ENCODE peak calls at places on chromosome 19, in five cellular contexts. One of them, this sample, is unnamed.

GRCh38 chr19:31346184-31346583 is 3.1 kb downstream of the TSHZ3 start:
- DNase-seq in NB4: no peak
- DNase-seq in lung: no peak
- DNase-seq in tibial artery: no peak
- DNase-seq in neural progenitor cell: no peak
- DNase-seq in this sample: no peak

GRCh38 chr19:2015611-2015950 is at the start of gene BTBD2:
- DNase-seq in tibial artery: peak
- DNase-seq in neural progenitor cell: no peak
- DNase-seq in lung: peak
- DNase-seq in NB4: peak
- DNase-seq in this sample: peak

GRCh38 chr19:54430306-54431254 is 15.3 kb downstream of the TTYH1 start:
- DNase-seq in NB4: peak
- DNase-seq in tibial artery: no peak
- DNase-seq in neural progenitor cell: peak
- DNase-seq in lung: no peak
- DNase-seq in this sample: no peak

GRCh38 chr19:33208371-33208770 is 14.2 kb downstream of the LRP3 start:
- DNase-seq in NB4: no peak
- DNase-seq in tibial artery: no peak
- DNase-seq in neural progenitor cell: no peak
- DNase-seq in lung: no peak
- DNase-seq in this sample: no peak

GRCh38 chr19:4380254-4380727 is 20.1 kb downstream of the SH3GL1 start:
- DNase-seq in neural progenitor cell: no peak
- DNase-seq in NB4: no peak
- DNase-seq in tibial artery: peak
- DNase-seq in lung: no peak
- DNase-seq in this sample: no peak

GRCh38 chr19:58473775-58474174 is 2.4 kb upstream of the ZNF446 start:
- DNase-seq in lung: no peak
- DNase-seq in NB4: no peak
- DNase-seq in neural progenitor cell: no peak
- DNase-seq in tibial artery: no peak
- DNase-seq in this sample: no peak

GRCh38 chr19:800360-801029 is 3.2 kb downstream of the PTBP1 start:
- DNase-seq in lung: no peak
- DNase-seq in NB4: peak
- DNase-seq in neural progenitor cell: no peak
- DNase-seq in tibial artery: no peak
- DNase-seq in this sample: peak

GRCh38 chr19:6108721-6109633 is 1.3 kb downstream of the RFX2 start:
- DNase-seq in lung: peak
- DNase-seq in neural progenitor cell: peak
- DNase-seq in NB4: peak
- DNase-seq in tibial artery: peak
- DNase-seq in this sample: peak

GRCh38 chr19:2711175-2711936 is 8.9 kb upstream of the GNG7 start:
- DNase-seq in tibial artery: no peak
- DNase-seq in neural progenitor cell: no peak
- DNase-seq in lung: no peak
- DNase-seq in NB4: peak
- DNase-seq in this sample: peak

GRCh38 chr19:43330726-43331434 is 22.6 kb upstream of the CD177 start:
- DNase-seq in NB4: no peak
- DNase-seq in tibial artery: no peak
- DNase-seq in lung: no peak
- DNase-seq in neural progenitor cell: no peak
- DNase-seq in this sample: no peak

GRCh38 chr19:38385804-38386257 is 2.0 kb downstream of the GGN start:
- DNase-seq in tibial artery: no peak
- DNase-seq in neural progenitor cell: peak
- DNase-seq in lung: no peak
- DNase-seq in NB4: no peak
- DNase-seq in this sample: no peak

GRCh38 chr19:2274937-2275535 is 6.9 kb downstream of the PEAK3 start:
- DNase-seq in neural progenitor cell: peak
- DNase-seq in NB4: peak
- DNase-seq in tibial artery: no peak
- DNase-seq in lung: peak
- DNase-seq in this sample: peak

GRCh38 chr19:30174791-30175190 is 197.4 kb upstream of the ZNF536 start:
- DNase-seq in lung: no peak
- DNase-seq in tibial artery: no peak
- DNase-seq in NB4: no peak
- DNase-seq in neural progenitor cell: no peak
- DNase-seq in this sample: no peak

GRCh38 chr19:35633727-35634440 is 5.0 kb downstream of the RBM42 start:
- DNase-seq in tibial artery: no peak
- DNase-seq in lung: no peak
- DNase-seq in NB4: no peak
- DNase-seq in neural progenitor cell: no peak
- DNase-seq in this sample: no peak

GRCh38 chr19:12730054-12730453 is 4.4 kb downstream of the TRIR start:
- DNase-seq in tibial artery: no peak
- DNase-seq in NB4: peak
- DNase-seq in lung: no peak
- DNase-seq in neural progenitor cell: no peak
- DNase-seq in this sample: no peak

GRCh38 chr19:31064486-31064885 is 284.8 kb downstream of the TSHZ3 start:
- DNase-seq in neural progenitor cell: no peak
- DNase-seq in NB4: no peak
- DNase-seq in lung: no peak
- DNase-seq in tibial artery: no peak
- DNase-seq in this sample: no peak

GRCh38 chr19:42281175-42282035 is 12.4 kb downstream of the CIC start:
- DNase-seq in neural progenitor cell: peak
- DNase-seq in NB4: peak
- DNase-seq in tibial artery: peak
- DNase-seq in lung: peak
- DNase-seq in this sample: no peak

GRCh38 chr19:58409010-58409790 is 751 bp downstream of the ZNF584 start:
- DNase-seq in neural progenitor cell: peak
- DNase-seq in NB4: peak
- DNase-seq in lung: no peak
- DNase-seq in tibial artery: peak
- DNase-seq in this sample: no peak

GRCh38 chr19:12784871-12785430 is 6.3 kb upstream of the JUNB start:
- DNase-seq in neural progenitor cell: no peak
- DNase-seq in NB4: peak
- DNase-seq in lung: no peak
- DNase-seq in tibial artery: no peak
- DNase-seq in this sample: peak

GRCh38 chr19:2003901-2004300 is 11.6 kb downstream of the BTBD2 start:
- DNase-seq in lung: no peak
- DNase-seq in NB4: no peak
- DNase-seq in tibial artery: no peak
- DNase-seq in neural progenitor cell: peak
- DNase-seq in this sample: no peak

GRCh38 chr19:38079926-38080380 is 144.1 kb downstream of the DPF1 start:
- DNase-seq in tibial artery: no peak
- DNase-seq in lung: no peak
- DNase-seq in NB4: peak
- DNase-seq in neural progenitor cell: no peak
- DNase-seq in this sample: peak

GRCh38 chr19:18771328-18772242 is 19.5 kb downstream of the COMP start:
- DNase-seq in NB4: peak
- DNase-seq in lung: no peak
- DNase-seq in tibial artery: no peak
- DNase-seq in neural progenitor cell: peak
- DNase-seq in this sample: no peak

GRCh38 chr19:38657633-38658222 is 10.3 kb downstream of the ACTN4 start:
- DNase-seq in NB4: no peak
- DNase-seq in lung: no peak
- DNase-seq in neural progenitor cell: peak
- DNase-seq in tibial artery: no peak
- DNase-seq in this sample: peak

GRCh38 chr19:58562126-58563033 is 4.0 kb upstream of the UBE2M start:
- DNase-seq in NB4: no peak
- DNase-seq in tibial artery: peak
- DNase-seq in neural progenitor cell: peak
- DNase-seq in lung: no peak
- DNase-seq in this sample: peak

GRCh38 chr19:17604372-17605025 is 49.0 kb downstream of the COLGALT1 start:
- DNase-seq in NB4: no peak
- DNase-seq in tibial artery: no peak
- DNase-seq in neural progenitor cell: no peak
- DNase-seq in lung: no peak
- DNase-seq in this sample: no peak

GRCh38 chr19:17606786-17607185 is 51.3 kb downstream of the COLGALT1 start:
- DNase-seq in tibial artery: no peak
- DNase-seq in lung: no peak
- DNase-seq in neural progenitor cell: peak
- DNase-seq in NB4: no peak
- DNase-seq in this sample: no peak

GRCh38 chr19:17605117-17605516 is 49.7 kb downstream of the COLGALT1 start:
- DNase-seq in tibial artery: no peak
- DNase-seq in lung: no peak
- DNase-seq in neural progenitor cell: no peak
- DNase-seq in NB4: no peak
- DNase-seq in this sample: no peak

GRCh38 chr19:17607936-17608335 is 52.5 kb downstream of the COLGALT1 start:
- DNase-seq in tibial artery: no peak
- DNase-seq in lung: no peak
- DNase-seq in neural progenitor cell: no peak
- DNase-seq in NB4: no peak
- DNase-seq in this sample: no peak

DNA sequence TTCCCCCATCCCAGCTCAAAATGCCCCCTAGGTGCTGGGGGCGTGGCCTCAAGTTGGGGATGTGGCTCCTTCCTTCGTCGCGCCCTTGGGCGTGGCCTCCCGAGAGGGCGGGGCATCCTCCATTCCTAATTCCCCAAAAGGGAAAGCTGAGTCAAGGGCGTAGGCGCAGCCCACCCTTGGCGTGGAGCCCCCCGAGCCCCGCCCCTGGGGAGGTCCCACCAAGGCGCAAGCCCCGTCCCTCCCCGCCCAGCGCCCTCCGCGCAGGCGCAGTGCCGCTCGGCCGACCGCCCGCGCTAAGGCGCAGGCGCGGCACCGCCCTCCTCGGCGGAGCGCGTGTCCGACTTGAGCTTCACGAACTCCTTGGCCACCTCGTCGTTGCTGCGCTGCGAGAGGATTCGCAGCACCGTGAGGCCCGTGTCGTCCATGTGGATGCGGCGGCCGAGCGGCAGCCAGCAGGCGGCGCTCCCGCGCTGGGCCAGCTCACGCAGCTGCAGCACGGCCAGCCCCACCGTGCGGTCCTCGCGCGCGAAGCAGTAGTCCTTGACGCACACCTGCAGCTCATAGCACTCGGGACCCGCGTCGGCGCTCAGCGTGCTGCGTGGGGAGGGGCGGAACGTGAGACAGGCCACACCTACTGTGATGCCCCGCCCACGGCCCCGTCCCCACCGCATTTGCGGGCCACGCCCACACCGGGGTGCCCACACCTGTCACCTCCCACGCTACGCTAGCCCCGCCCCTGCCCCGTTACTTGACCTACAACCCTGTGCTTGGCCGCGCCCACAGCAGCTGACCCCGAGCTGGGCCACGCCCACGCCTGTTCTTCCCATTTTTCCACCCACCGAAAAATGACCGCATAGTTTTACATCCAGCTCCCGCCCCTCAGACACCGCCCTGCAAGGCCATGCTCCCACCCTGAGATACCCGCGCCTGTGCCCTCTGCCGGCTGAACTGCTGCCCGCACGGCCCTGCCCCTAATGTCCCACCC is 50.6 kb downstream of the COLGALT1 start:
- DNase-seq in lung: peak
- DNase-seq in NB4: peak
- DNase-seq in tibial artery: peak
- DNase-seq in neural progenitor cell: peak
- DNase-seq in this sample: peak
- H3K4me3 ChIP-seq in lung: peak
- H3K4me3 ChIP-seq in NB4: no peak
- H3K4me3 ChIP-seq in tibial artery: peak
- H3K4me3 ChIP-seq in neural progenitor cell: peak
- H3K4me3 ChIP-seq in this sample: peak

GRCh38 chr19:49799798-49800376 is 13.2 kb downstream of the FUZ start:
- DNase-seq in NB4: peak
- DNase-seq in neural progenitor cell: peak
- DNase-seq in lung: no peak
- DNase-seq in tibial artery: no peak
- DNase-seq in this sample: no peak
- TF ChIP-seq CTCF in NB4: peak
- TF ChIP-seq CTCF in neural progenitor cell: peak
- TF ChIP-seq CTCF in lung: no peak
- TF ChIP-seq CTCF in tibial artery: no peak
- TF ChIP-seq CTCF in this sample: no peak

GRCh38 chr19:7673995-7674667 is 2.8 kb upstream of the MCEMP1 start:
- DNase-seq in neural progenitor cell: peak
- DNase-seq in tibial artery: peak
- DNase-seq in lung: peak
- DNase-seq in NB4: peak
- DNase-seq in this sample: peak
- H3K4me3 ChIP-seq in neural progenitor cell: no peak
- H3K4me3 ChIP-seq in tibial artery: no peak
- H3K4me3 ChIP-seq in lung: no peak
- H3K4me3 ChIP-seq in NB4: no peak
- H3K4me3 ChIP-seq in this sample: no peak

DNA sequence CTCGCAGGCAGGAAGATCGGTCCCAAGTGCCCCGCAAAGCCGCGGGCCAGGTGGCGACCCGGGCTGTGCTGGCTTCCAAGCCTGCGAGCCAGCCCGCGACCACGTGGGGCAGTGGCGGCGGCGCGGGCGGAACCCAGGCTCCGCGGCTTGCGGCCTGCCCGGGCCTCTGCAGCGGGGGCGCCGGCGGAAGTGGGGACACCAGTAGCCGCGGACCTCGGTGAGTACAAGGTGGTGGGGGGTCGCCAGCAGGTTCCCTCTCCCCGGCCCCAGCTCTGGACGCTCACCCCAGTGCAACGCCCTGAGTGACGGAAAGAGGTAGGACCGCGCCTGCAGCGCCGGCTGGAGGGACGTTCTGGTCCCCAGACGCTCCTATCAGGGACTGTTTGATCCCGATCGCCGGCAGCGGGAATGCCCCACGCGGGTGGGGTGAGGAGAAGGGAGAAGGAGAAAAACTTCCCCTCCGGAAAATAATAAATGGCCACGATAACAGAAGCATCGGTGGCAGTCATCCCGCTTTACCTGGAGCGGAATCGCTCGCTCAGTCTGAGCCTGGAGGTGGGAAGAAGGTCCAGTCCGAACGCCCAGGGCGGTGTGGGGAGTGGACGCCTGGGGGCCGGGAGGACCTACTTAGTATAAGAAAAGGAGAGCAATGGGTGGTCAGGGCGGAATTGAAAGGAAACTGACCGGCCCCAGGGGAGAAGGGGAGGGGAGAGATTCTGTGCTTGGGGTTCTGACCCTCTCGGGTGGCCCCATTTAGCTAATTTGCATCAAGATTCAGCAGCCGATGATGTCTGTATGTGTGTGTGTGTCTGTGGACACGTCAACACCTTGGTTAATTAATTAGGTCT is at the start of gene GEMIN7:
- DNase-seq in lung: peak
- DNase-seq in NB4: peak
- DNase-seq in tibial artery: peak
- DNase-seq in neural progenitor cell: peak
- DNase-seq in this sample: peak
- TF ChIP-seq CTCF in lung: no peak
- TF ChIP-seq CTCF in NB4: no peak
- TF ChIP-seq CTCF in tibial artery: no peak
- TF ChIP-seq CTCF in neural progenitor cell: peak
- TF ChIP-seq CTCF in this sample: no peak

GRCh38 chr19:46404884-46405658 is 8.3 kb downstream of the CCDC8 start:
- DNase-seq in neural progenitor cell: peak
- DNase-seq in lung: no peak
- DNase-seq in tibial artery: no peak
- DNase-seq in NB4: peak
- DNase-seq in this sample: peak
- H3K4me3 ChIP-seq in neural progenitor cell: peak
- H3K4me3 ChIP-seq in lung: no peak
- H3K4me3 ChIP-seq in tibial artery: peak
- H3K4me3 ChIP-seq in NB4: no peak
- H3K4me3 ChIP-seq in this sample: no peak

This sample was measured in foreskin fibroblast.